ENCODE peak calls at places on chromosome 17, in four cellular contexts. One of them, this sample, is unnamed. For H3K27me3, the result is how much of the 10 kb centered on the place peaks cover.

GRCh38 chr17:38958326-38958725 is 8.9 kb downstream of the FBXO47 start:
- DNase-seq in right atrium auricular region: no peak
- DNase-seq in dorsolateral prefrontal cortex: no peak
- DNase-seq in pancreas: no peak
- DNase-seq in this sample: no peak

GRCh38 chr17:50637829-50638571 is 3.3 kb downstream of the ABCC3 start:
- DNase-seq in right atrium auricular region: no peak
- DNase-seq in dorsolateral prefrontal cortex: no peak
- DNase-seq in pancreas: no peak
- DNase-seq in this sample: no peak

GRCh38 chr17:27466748-27467375 is 10.6 kb downstream of the KSR1 start:
- DNase-seq in right atrium auricular region: no peak
- DNase-seq in dorsolateral prefrontal cortex: no peak
- DNase-seq in pancreas: no peak
- DNase-seq in this sample: no peak

GRCh38 chr17:62724398-62725146 is 83.5 kb downstream of the MARCHF10 start:
- DNase-seq in right atrium auricular region: no peak
- DNase-seq in dorsolateral prefrontal cortex: no peak
- DNase-seq in pancreas: no peak
- DNase-seq in this sample: no peak

GRCh38 chr17:76528156-76528527 is 9.4 kb downstream of the CYGB start:
- DNase-seq in right atrium auricular region: no peak
- DNase-seq in dorsolateral prefrontal cortex: no peak
- DNase-seq in pancreas: no peak
- DNase-seq in this sample: no peak

GRCh38 chr17:48544356-48545021 is 420 bp downstream of the HOXB2 start:
- DNase-seq in right atrium auricular region: peak
- DNase-seq in dorsolateral prefrontal cortex: no peak
- DNase-seq in pancreas: peak
- DNase-seq in this sample: no peak

GRCh38 chr17:82963104-82963950 is 116.1 kb upstream of the METRNL start:
- DNase-seq in right atrium auricular region: peak
- DNase-seq in dorsolateral prefrontal cortex: peak
- DNase-seq in pancreas: peak
- DNase-seq in this sample: no peak

GRCh38 chr17:27506348-27507218 is 50.3 kb downstream of the KSR1 start:
- DNase-seq in right atrium auricular region: no peak
- DNase-seq in dorsolateral prefrontal cortex: no peak
- DNase-seq in pancreas: no peak
- DNase-seq in this sample: no peak

GRCh38 chr17:13429201-13429600 is 172.5 kb downstream of the HS3ST3A1 start:
- DNase-seq in right atrium auricular region: no peak
- DNase-seq in dorsolateral prefrontal cortex: no peak
- DNase-seq in pancreas: no peak
- DNase-seq in this sample: no peak

GRCh38 chr17:46764709-46765401 is 53.6 kb downstream of the WNT3 start:
- DNase-seq in right atrium auricular region: peak
- DNase-seq in dorsolateral prefrontal cortex: no peak
- DNase-seq in pancreas: peak
- DNase-seq in this sample: no peak

GRCh38 chr17:66829386-66829864 is 5.5 kb upstream of the CACNG5 start:
- DNase-seq in right atrium auricular region: no peak
- DNase-seq in dorsolateral prefrontal cortex: no peak
- DNase-seq in pancreas: peak
- DNase-seq in this sample: no peak

GRCh38 chr17:16129844-16130243 is 85.5 kb downstream of the NCOR1 start:
- DNase-seq in right atrium auricular region: no peak
- DNase-seq in dorsolateral prefrontal cortex: no peak
- DNase-seq in pancreas: no peak
- DNase-seq in this sample: no peak

GRCh38 chr17:81518785-81519283 is 6.2 kb upstream of the ACTG1 start:
- DNase-seq in right atrium auricular region: no peak
- DNase-seq in dorsolateral prefrontal cortex: no peak
- DNase-seq in pancreas: peak
- DNase-seq in this sample: no peak

GRCh38 chr17:73533127-73533526 is 111.1 kb downstream of the SDK2 start:
- DNase-seq in right atrium auricular region: peak
- DNase-seq in dorsolateral prefrontal cortex: peak
- DNase-seq in pancreas: peak
- DNase-seq in this sample: no peak

GRCh38 chr17:73189417-73190099 is 3.3 kb upstream of the COG1 start:
- DNase-seq in right atrium auricular region: no peak
- DNase-seq in dorsolateral prefrontal cortex: peak
- DNase-seq in pancreas: no peak
- DNase-seq in this sample: no peak

GRCh38 chr17:28896884-28897768 is at the start of gene FLOT2:
- DNase-seq in right atrium auricular region: peak
- DNase-seq in dorsolateral prefrontal cortex: no peak
- DNase-seq in pancreas: peak
- DNase-seq in this sample: no peak

GRCh38 chr17:7465481-7466275 is 13.8 kb downstream of the ZBTB4 start:
- DNase-seq in right atrium auricular region: no peak
- DNase-seq in dorsolateral prefrontal cortex: no peak
- DNase-seq in pancreas: no peak
- DNase-seq in this sample: no peak

GRCh38 chr17:51371732-51372151 is 111.4 kb downstream of the UTP18 start:
- DNase-seq in right atrium auricular region: no peak
- DNase-seq in dorsolateral prefrontal cortex: peak
- DNase-seq in pancreas: peak
- DNase-seq in this sample: no peak

GRCh38 chr17:17044846-17045561 is 2.7 kb downstream of the MPRIP start:
- DNase-seq in right atrium auricular region: no peak
- DNase-seq in dorsolateral prefrontal cortex: peak
- DNase-seq in pancreas: no peak
- DNase-seq in this sample: no peak

GRCh38 chr17:27657620-27658019 is 26.6 kb downstream of the LGALS9 start:
- DNase-seq in right atrium auricular region: no peak
- DNase-seq in dorsolateral prefrontal cortex: no peak
- DNase-seq in pancreas: no peak
- DNase-seq in this sample: no peak

GRCh38 chr17:65170839-65171238 is 33.7 kb downstream of the RGS9 start:
- DNase-seq in right atrium auricular region: peak
- DNase-seq in dorsolateral prefrontal cortex: no peak
- DNase-seq in pancreas: peak
- DNase-seq in this sample: no peak

GRCh38 chr17:27824745-27825144 is 24.4 kb upstream of the NOS2 start:
- DNase-seq in right atrium auricular region: no peak
- DNase-seq in dorsolateral prefrontal cortex: no peak
- DNase-seq in pancreas: no peak
- DNase-seq in this sample: no peak

GRCh38 chr17:4582101-4582501 is 2.2 kb upstream of the SMTNL2 start:
- DNase-seq in right atrium auricular region: no peak
- DNase-seq in dorsolateral prefrontal cortex: no peak
- DNase-seq in pancreas: no peak
- DNase-seq in this sample: no peak

GRCh38 chr17:75231071-75231470 is 25.6 kb downstream of the NUP85 start:
- DNase-seq in right atrium auricular region: no peak
- DNase-seq in dorsolateral prefrontal cortex: no peak
- DNase-seq in pancreas: no peak
- DNase-seq in this sample: no peak

GRCh38 chr17:75394332-75394918 is 11.1 kb downstream of the GRB2 start:
- DNase-seq in right atrium auricular region: no peak
- DNase-seq in dorsolateral prefrontal cortex: no peak
- DNase-seq in pancreas: no peak
- DNase-seq in this sample: no peak

GRCh38 chr17:77495575-77495974 is 354.8 kb downstream of the SEC14L1 start:
- DNase-seq in right atrium auricular region: no peak
- DNase-seq in dorsolateral prefrontal cortex: peak
- DNase-seq in pancreas: no peak
- DNase-seq in this sample: no peak

GRCh38 chr17:5897320-5897911 is 172.8 kb upstream of the WSCD1 start:
- DNase-seq in right atrium auricular region: no peak
- DNase-seq in dorsolateral prefrontal cortex: no peak
- DNase-seq in pancreas: no peak
- DNase-seq in this sample: no peak

GRCh38 chr17:75010683-75011406 is 1.6 kb upstream of the MRPL58 start:
- DNase-seq in right atrium auricular region: peak
- DNase-seq in dorsolateral prefrontal cortex: no peak
- DNase-seq in pancreas: peak
- DNase-seq in this sample: no peak

GRCh38 chr17:27891841-27892240 is 1.3 kb downstream of the LYRM9 start:
- DNase-seq in right atrium auricular region: no peak
- DNase-seq in dorsolateral prefrontal cortex: no peak
- DNase-seq in pancreas: no peak
- DNase-seq in this sample: no peak

GRCh38 chr17:45394913-45395568 is 37.6 kb downstream of the ARHGAP27 start:
- DNase-seq in right atrium auricular region: peak
- DNase-seq in dorsolateral prefrontal cortex: peak
- DNase-seq in pancreas: peak
- DNase-seq in this sample: no peak

GRCh38 chr17:74798239-74798707 is 22.1 kb upstream of the NAT9 start:
- DNase-seq in right atrium auricular region: no peak
- DNase-seq in dorsolateral prefrontal cortex: no peak
- DNase-seq in pancreas: no peak
- DNase-seq in this sample: no peak

GRCh38 chr17:77738666-77739531 is 219.6 kb upstream of the TNRC6C start:
- DNase-seq in right atrium auricular region: peak
- DNase-seq in dorsolateral prefrontal cortex: peak
- DNase-seq in pancreas: no peak
- DNase-seq in this sample: no peak

GRCh38 chr17:44932096-44932495 is 15.5 kb downstream of the KIF18B start:
- DNase-seq in right atrium auricular region: no peak
- DNase-seq in dorsolateral prefrontal cortex: no peak
- DNase-seq in pancreas: no peak
- DNase-seq in this sample: no peak

GRCh38 chr17:55777471-55777971 is 26.7 kb downstream of the PCTP start:
- DNase-seq in right atrium auricular region: no peak
- DNase-seq in dorsolateral prefrontal cortex: no peak
- DNase-seq in pancreas: no peak
- DNase-seq in this sample: no peak

GRCh38 chr17:58517928-58518609 is 3.6 kb upstream of the MTMR4 start:
- DNase-seq in right atrium auricular region: peak
- DNase-seq in dorsolateral prefrontal cortex: peak
- DNase-seq in pancreas: peak
- DNase-seq in this sample: peak

GRCh38 chr17:18033442-18034099 is 5.4 kb downstream of the ATPAF2 start:
- DNase-seq in right atrium auricular region: no peak
- DNase-seq in dorsolateral prefrontal cortex: no peak
- DNase-seq in pancreas: peak
- DNase-seq in this sample: no peak

GRCh38 chr17:2018716-2019490 is 6.2 kb downstream of the RTN4RL1 start:
- DNase-seq in right atrium auricular region: no peak
- DNase-seq in dorsolateral prefrontal cortex: no peak
- DNase-seq in pancreas: no peak
- DNase-seq in this sample: no peak
- H3K27me3 ChIP-seq in right atrium auricular region: under half
- H3K27me3 ChIP-seq in dorsolateral prefrontal cortex: under half
- H3K27me3 ChIP-seq in pancreas: under half
- H3K27me3 ChIP-seq in this sample: under half

GRCh38 chr17:40323317-40323716 is 14.3 kb downstream of the RARA start:
- DNase-seq in right atrium auricular region: no peak
- DNase-seq in dorsolateral prefrontal cortex: no peak
- DNase-seq in pancreas: no peak
- DNase-seq in this sample: no peak
- H3K4me3 ChIP-seq in right atrium auricular region: no peak
- H3K4me3 ChIP-seq in dorsolateral prefrontal cortex: no peak
- H3K4me3 ChIP-seq in pancreas: no peak
- H3K4me3 ChIP-seq in this sample: peak

GRCh38 chr17:36673637-36674277 is 72.4 kb downstream of the MRM1 start:
- DNase-seq in right atrium auricular region: no peak
- DNase-seq in dorsolateral prefrontal cortex: no peak
- DNase-seq in pancreas: no peak
- DNase-seq in this sample: no peak
- TF ChIP-seq CTCF in right atrium auricular region: no peak
- TF ChIP-seq CTCF in dorsolateral prefrontal cortex: no peak
- TF ChIP-seq CTCF in pancreas: no peak
- TF ChIP-seq CTCF in this sample: no peak

GRCh38 chr17:61007980-61008379 is 330.3 kb downstream of the BCAS3 start:
- DNase-seq in right atrium auricular region: no peak
- DNase-seq in dorsolateral prefrontal cortex: no peak
- DNase-seq in pancreas: no peak
- DNase-seq in this sample: no peak

GRCh38 chr17:61000911-61001310 is 323.3 kb downstream of the BCAS3 start:
- DNase-seq in right atrium auricular region: no peak
- DNase-seq in dorsolateral prefrontal cortex: no peak
- DNase-seq in pancreas: no peak
- DNase-seq in this sample: no peak

GRCh38 chr17:61009619-61010018 is 332.0 kb downstream of the BCAS3 start:
- DNase-seq in right atrium auricular region: no peak
- DNase-seq in dorsolateral prefrontal cortex: no peak
- DNase-seq in pancreas: no peak
- DNase-seq in this sample: no peak

GRCh38 chr17:61002316-61002736 is 324.7 kb downstream of the BCAS3 start:
- DNase-seq in right atrium auricular region: no peak
- DNase-seq in dorsolateral prefrontal cortex: no peak
- DNase-seq in pancreas: no peak
- DNase-seq in this sample: no peak

DNA sequence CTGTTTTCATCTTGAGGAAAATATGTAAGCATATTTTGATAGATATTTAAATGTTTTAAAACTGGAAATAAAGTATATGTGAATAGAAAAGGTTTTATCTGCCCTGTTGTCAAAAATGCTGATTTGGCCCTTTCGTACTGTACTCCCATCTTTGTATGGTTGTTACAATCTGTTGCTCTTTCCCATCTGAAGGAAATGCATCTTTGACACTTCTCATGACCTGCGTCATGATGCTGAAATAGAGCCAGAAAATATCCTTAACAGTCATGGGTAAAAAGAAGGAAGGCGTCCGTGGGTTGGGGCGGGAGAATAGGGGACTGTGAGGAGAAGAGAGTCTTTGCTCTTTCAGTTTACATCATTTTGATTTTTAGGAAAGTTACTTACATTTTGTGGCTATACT is 327.7 kb downstream of the BCAS3 start:
- DNase-seq in right atrium auricular region: no peak
- DNase-seq in dorsolateral prefrontal cortex: no peak
- DNase-seq in pancreas: no peak
- DNase-seq in this sample: no peak
- H3K27me3 ChIP-seq in right atrium auricular region: under half
- H3K27me3 ChIP-seq in dorsolateral prefrontal cortex: under half
- H3K27me3 ChIP-seq in pancreas: under half
- H3K27me3 ChIP-seq in this sample: under half

DNA sequence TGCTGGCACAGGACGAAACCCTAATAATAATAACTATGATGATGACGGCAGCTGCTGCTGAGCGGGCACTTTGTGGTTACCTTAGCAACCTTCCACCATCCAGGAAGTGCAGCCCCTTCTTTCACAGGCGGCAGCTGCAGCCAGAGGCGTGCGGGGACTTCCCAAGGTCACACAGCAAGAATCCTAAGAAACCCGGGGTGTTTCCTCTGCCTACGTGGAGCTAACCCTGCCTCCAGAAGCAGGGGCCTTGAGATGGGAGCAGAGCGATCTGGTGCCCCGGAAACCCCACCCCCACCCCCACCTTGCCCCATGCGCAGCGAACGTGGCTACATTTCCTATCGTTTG is 22.4 kb upstream of the EIF1 start:
- DNase-seq in right atrium auricular region: no peak
- DNase-seq in dorsolateral prefrontal cortex: no peak
- DNase-seq in pancreas: peak
- DNase-seq in this sample: no peak
- H3K4me3 ChIP-seq in right atrium auricular region: peak
- H3K4me3 ChIP-seq in dorsolateral prefrontal cortex: peak
- H3K4me3 ChIP-seq in pancreas: no peak
- H3K4me3 ChIP-seq in this sample: peak

GRCh38 chr17:42744283-42744805 is 496 bp downstream of the EZH1 start:
- DNase-seq in right atrium auricular region: peak
- DNase-seq in dorsolateral prefrontal cortex: peak
- DNase-seq in pancreas: peak
- DNase-seq in this sample: no peak
- TF ChIP-seq CTCF in right atrium auricular region: no peak
- TF ChIP-seq CTCF in dorsolateral prefrontal cortex: no peak
- TF ChIP-seq CTCF in pancreas: no peak
- TF ChIP-seq CTCF in this sample: no peak